ENCODE peak calls at places on chromosomes 1 and 21, in seven cellular contexts. One of them, this sample, is unnamed.

GRCh38 chr1:28104866-28105467 is 16.6 kb upstream of the EYA3 start:
- DNase-seq in non-pigmented ciliary epithelial cell: no peak
- DNase-seq in NCI-H1105: no peak
- DNase-seq in fibroblast of pulmonary artery: peak
- DNase-seq in activated gamma-delta T cell: no peak
- DNase-seq in A172: peak
- DNase-seq in left ventricle myocardium inferior: no peak
- DNase-seq in this sample: no peak

GRCh38 chr1:112054504-112054903 is 65.0 kb upstream of the KCND3 start:
- DNase-seq in left ventricle myocardium inferior: no peak
- DNase-seq in NCI-H1105: no peak
- DNase-seq in A172: no peak
- DNase-seq in fibroblast of pulmonary artery: no peak
- DNase-seq in non-pigmented ciliary epithelial cell: no peak
- DNase-seq in activated gamma-delta T cell: no peak
- DNase-seq in this sample: no peak

GRCh38 chr1:93304716-93305138 is 41.0 kb upstream of the DR1 start:
- DNase-seq in NCI-H1105: peak
- DNase-seq in left ventricle myocardium inferior: no peak
- DNase-seq in activated gamma-delta T cell: no peak
- DNase-seq in A172: peak
- DNase-seq in non-pigmented ciliary epithelial cell: no peak
- DNase-seq in fibroblast of pulmonary artery: peak
- DNase-seq in this sample: peak

GRCh38 chr1:47781171-47781959 is 215.8 kb downstream of the TRABD2B start:
- DNase-seq in fibroblast of pulmonary artery: no peak
- DNase-seq in activated gamma-delta T cell: no peak
- DNase-seq in A172: no peak
- DNase-seq in NCI-H1105: no peak
- DNase-seq in left ventricle myocardium inferior: no peak
- DNase-seq in non-pigmented ciliary epithelial cell: no peak
- DNase-seq in this sample: no peak

GRCh38 chr21:22063140-22063539 is 1064.9 kb downstream of the NCAM2 start:
- DNase-seq in A172: no peak
- DNase-seq in activated gamma-delta T cell: no peak
- DNase-seq in NCI-H1105: no peak
- DNase-seq in left ventricle myocardium inferior: no peak
- DNase-seq in non-pigmented ciliary epithelial cell: no peak
- DNase-seq in fibroblast of pulmonary artery: no peak
- DNase-seq in this sample: no peak

GRCh38 chr1:77378723-77379533 is 97.1 kb downstream of the AK5 start:
- DNase-seq in activated gamma-delta T cell: no peak
- DNase-seq in non-pigmented ciliary epithelial cell: no peak
- DNase-seq in fibroblast of pulmonary artery: peak
- DNase-seq in A172: peak
- DNase-seq in left ventricle myocardium inferior: no peak
- DNase-seq in NCI-H1105: no peak
- DNase-seq in this sample: no peak

GRCh38 chr1:170461762-170462384 is 70.1 kb upstream of the GORAB start:
- DNase-seq in non-pigmented ciliary epithelial cell: peak
- DNase-seq in A172: peak
- DNase-seq in left ventricle myocardium inferior: no peak
- DNase-seq in NCI-H1105: no peak
- DNase-seq in fibroblast of pulmonary artery: peak
- DNase-seq in activated gamma-delta T cell: no peak
- DNase-seq in this sample: peak

GRCh38 chr1:181089777-181090505 is 1.4 kb downstream of the IER5 start:
- DNase-seq in left ventricle myocardium inferior: peak
- DNase-seq in non-pigmented ciliary epithelial cell: no peak
- DNase-seq in NCI-H1105: peak
- DNase-seq in fibroblast of pulmonary artery: peak
- DNase-seq in A172: peak
- DNase-seq in activated gamma-delta T cell: peak
- DNase-seq in this sample: no peak

GRCh38 chr1:218468707-218469106 is 123.6 kb downstream of the TGFB2 start:
- DNase-seq in NCI-H1105: no peak
- DNase-seq in activated gamma-delta T cell: no peak
- DNase-seq in non-pigmented ciliary epithelial cell: no peak
- DNase-seq in fibroblast of pulmonary artery: no peak
- DNase-seq in A172: no peak
- DNase-seq in left ventricle myocardium inferior: no peak
- DNase-seq in this sample: no peak

GRCh38 chr1:12081648-12082396 is 18.7 kb downstream of the TNFRSF8 start:
- DNase-seq in fibroblast of pulmonary artery: no peak
- DNase-seq in non-pigmented ciliary epithelial cell: no peak
- DNase-seq in A172: no peak
- DNase-seq in left ventricle myocardium inferior: no peak
- DNase-seq in NCI-H1105: no peak
- DNase-seq in activated gamma-delta T cell: no peak
- DNase-seq in this sample: no peak

GRCh38 chr1:44576456-44577150 is 97.7 kb downstream of the TMEM53 start:
- DNase-seq in left ventricle myocardium inferior: no peak
- DNase-seq in non-pigmented ciliary epithelial cell: no peak
- DNase-seq in fibroblast of pulmonary artery: peak
- DNase-seq in A172: no peak
- DNase-seq in activated gamma-delta T cell: no peak
- DNase-seq in NCI-H1105: no peak
- DNase-seq in this sample: no peak

GRCh38 chr1:13922440-13922839 is 222.5 kb downstream of the PRDM2 start:
- DNase-seq in activated gamma-delta T cell: no peak
- DNase-seq in non-pigmented ciliary epithelial cell: no peak
- DNase-seq in A172: peak
- DNase-seq in NCI-H1105: no peak
- DNase-seq in left ventricle myocardium inferior: no peak
- DNase-seq in fibroblast of pulmonary artery: no peak
- DNase-seq in this sample: no peak

GRCh38 chr21:14768042-14768441 is 221.9 kb upstream of the SAMSN1 start:
- DNase-seq in fibroblast of pulmonary artery: no peak
- DNase-seq in activated gamma-delta T cell: no peak
- DNase-seq in left ventricle myocardium inferior: no peak
- DNase-seq in NCI-H1105: no peak
- DNase-seq in non-pigmented ciliary epithelial cell: no peak
- DNase-seq in A172: no peak
- DNase-seq in this sample: no peak

GRCh38 chr1:21913258-21913657 is 23.9 kb downstream of the HSPG2 start:
- DNase-seq in left ventricle myocardium inferior: no peak
- DNase-seq in non-pigmented ciliary epithelial cell: no peak
- DNase-seq in fibroblast of pulmonary artery: no peak
- DNase-seq in activated gamma-delta T cell: no peak
- DNase-seq in A172: no peak
- DNase-seq in NCI-H1105: no peak
- DNase-seq in this sample: no peak

GRCh38 chr1:70044832-70045231 is 160.5 kb downstream of the LRRC40 start:
- DNase-seq in A172: peak
- DNase-seq in activated gamma-delta T cell: no peak
- DNase-seq in fibroblast of pulmonary artery: peak
- DNase-seq in NCI-H1105: no peak
- DNase-seq in non-pigmented ciliary epithelial cell: peak
- DNase-seq in left ventricle myocardium inferior: no peak
- DNase-seq in this sample: peak